ENCODE peak calls at places on chromosome 6, in seven cellular contexts. G, Y, O, R, H, J and C are unnamed samples.

GRCh38 chr6:107314644-107315043 is 144.7 kb downstream of the PDSS2 start:
- DNase-seq in G (no peak), Y (no peak), O (no peak), R (no peak), H (no peak), J (no peak), C (no peak)

GRCh38 chr6:106823732-106824351 is 150.7 kb downstream of the CD24 start:
- DNase-seq in G (no peak), Y (no peak), O (no peak), R (no peak), H (no peak), J (peak), C (no peak)

GRCh38 chr6:3844097-3844463 is 5.1 kb upstream of the FAM50B start:
- DNase-seq in G (no peak), Y (no peak), O (no peak), R (no peak), H (no peak), J (peak), C (no peak)

GRCh38 chr6:139852484-139853140 is 478.2 kb upstream of the CITED2 start:
- DNase-seq in G (peak), Y (no peak), O (no peak), R (no peak), H (no peak), J (peak), C (no peak)

GRCh38 chr6:134431306-134431919 is 113.5 kb upstream of the SGK1 start:
- DNase-seq in G (no peak), Y (no peak), O (no peak), R (no peak), H (no peak), J (peak), C (no peak)

GRCh38 chr6:160031442-160031841 is 62.6 kb downstream of the IGF2R start:
- DNase-seq in G (no peak), Y (no peak), O (no peak), R (no peak), H (no peak), J (peak), C (no peak)

GRCh38 chr6:32340242-32340641 is 31.5 kb downstream of the TSBP1 start:
- DNase-seq in G (no peak), Y (no peak), O (no peak), R (no peak), H (no peak), J (no peak), C (no peak)

GRCh38 chr6:135667694-135668455 is 170.3 kb upstream of the AHI1 start:
- DNase-seq in G (no peak), Y (peak), O (no peak), R (peak), H (no peak), J (peak), C (no peak)

GRCh38 chr6:123635144-123635543 is 1.6 kb downstream of the TRDN start:
- DNase-seq in G (no peak), Y (no peak), O (no peak), R (no peak), H (no peak), J (no peak), C (no peak)

GRCh38 chr6:25054469-25054868 is 118.7 kb upstream of the RIPOR2 start:
- DNase-seq in G (peak), Y (no peak), O (no peak), R (no peak), H (no peak), J (peak), C (no peak)

GRCh38 chr6:157410088-157410487 is 29.1 kb downstream of the ZDHHC14 start:
- DNase-seq in G (no peak), Y (no peak), O (no peak), R (no peak), H (no peak), J (no peak), C (no peak)

GRCh38 chr6:40299666-40300065 is 287.5 kb downstream of the LRFN2 start:
- DNase-seq in G (no peak), Y (no peak), O (no peak), R (no peak), H (no peak), J (no peak), C (no peak)

GRCh38 chr6:67736161-67736560 is 898.9 kb upstream of the ADGRB3 start:
- DNase-seq in G (no peak), Y (no peak), O (no peak), R (no peak), H (no peak), J (no peak), C (no peak)

GRCh38 chr6:36285187-36285612 is 15.3 kb downstream of the PNPLA1 start:
- DNase-seq in G (no peak), Y (peak), O (no peak), R (no peak), H (no peak), J (no peak), C (no peak)

GRCh38 chr6:3608159-3608558 is 143.4 kb downstream of the PXDC1 start:
- DNase-seq in G (no peak), Y (no peak), O (no peak), R (no peak), H (no peak), J (no peak), C (no peak)

GRCh38 chr6:78713564-78713963 is 153.8 kb upstream of the IRAK1BP1 start:
- DNase-seq in G (no peak), Y (no peak), O (no peak), R (no peak), H (no peak), J (no peak), C (no peak)

GRCh38 chr6:44258921-44259320 is 1.6 kb upstream of the SLC35B2 start:
- DNase-seq in G (no peak), Y (no peak), O (no peak), R (no peak), H (no peak), J (no peak), C (no peak)

GRCh38 chr6:56407883-56408282 is 160.5 kb upstream of the COL21A1 start:
- DNase-seq in G (no peak), Y (no peak), O (no peak), R (no peak), H (no peak), J (no peak), C (no peak)

GRCh38 chr6:143410859-143411270 is 39.6 kb downstream of the ADAT2 start:
- DNase-seq in G (no peak), Y (no peak), O (peak), R (no peak), H (no peak), J (peak), C (no peak)

GRCh38 chr6:109033655-109034054 is 61.0 kb downstream of the SESN1 start:
- DNase-seq in G (no peak), Y (no peak), O (no peak), R (no peak), H (no peak), J (no peak), C (no peak)

GRCh38 chr6:133070410-133071043 is 170.6 kb upstream of the EYA4 start:
- DNase-seq in G (no peak), Y (no peak), O (no peak), R (no peak), H (no peak), J (no peak), C (no peak)

GRCh38 chr6:16519265-16520242 is 241.7 kb downstream of the ATXN1 start:
- DNase-seq in G (no peak), Y (no peak), O (no peak), R (no peak), H (no peak), J (no peak), C (no peak)

GRCh38 chr6:168441434-168442391 is 729 bp downstream of the SMOC2 start:
- DNase-seq in G (no peak), Y (peak), O (no peak), R (no peak), H (no peak), J (no peak), C (no peak)

GRCh38 chr6:24408719-24409410 is 6.1 kb downstream of the MRS2 start:
- DNase-seq in G (no peak), Y (no peak), O (no peak), R (no peak), H (no peak), J (no peak), C (no peak)

GRCh38 chr6:40247516-40248115 is 313.4 kb upstream of the MOCS1 start:
- DNase-seq in G (no peak), Y (no peak), O (no peak), R (no peak), H (no peak), J (no peak), C (no peak)

GRCh38 chr6:24927985-24928735 is 7.6 kb downstream of the RIPOR2 start:
- DNase-seq in G (peak), Y (no peak), O (no peak), R (no peak), H (no peak), J (no peak), C (no peak)

GRCh38 chr6:82612475-82612874 is 248.9 kb downstream of the TPBG start:
- DNase-seq in G (no peak), Y (no peak), O (no peak), R (no peak), H (no peak), J (no peak), C (no peak)

GRCh38 chr6:40328988-40329545 is 258.1 kb downstream of the LRFN2 start:
- DNase-seq in G (no peak), Y (no peak), O (no peak), R (no peak), H (no peak), J (no peak), C (no peak)

GRCh38 chr6:142167071-142167470 is 20.0 kb downstream of the VTA1 start:
- DNase-seq in G (no peak), Y (no peak), O (no peak), R (no peak), H (no peak), J (no peak), C (no peak)

GRCh38 chr6:39059496-39060310 is 11.1 kb downstream of the GLP1R start:
- DNase-seq in G (no peak), Y (no peak), O (no peak), R (no peak), H (no peak), J (no peak), C (no peak)

GRCh38 chr6:38391206-38391908 is 248.4 kb downstream of the BTBD9 start:
- DNase-seq in G (no peak), Y (no peak), O (peak), R (no peak), H (no peak), J (peak), C (no peak)

DNA sequence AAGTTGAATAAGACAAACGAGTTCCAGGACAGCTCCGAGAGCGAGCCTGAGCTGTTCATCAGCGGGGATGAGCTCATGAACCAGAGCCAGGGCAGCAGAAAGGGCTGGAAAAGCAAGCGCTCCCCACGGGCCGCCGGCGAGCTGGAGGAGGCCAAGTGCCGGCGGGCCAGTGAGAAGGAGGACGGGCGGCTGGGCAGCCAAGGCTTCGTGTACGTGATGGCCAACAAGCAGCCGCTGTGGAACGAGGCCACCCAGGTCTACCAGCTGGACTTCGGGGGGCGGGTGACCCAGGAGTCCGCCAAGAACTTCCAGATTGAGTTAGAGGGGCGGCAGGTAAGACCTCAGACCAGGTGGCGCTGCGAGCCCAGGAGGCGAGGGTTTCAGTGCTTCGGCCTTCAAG is 56.0 kb upstream of the TMEM181 start:
- DNase-seq in G (no peak), Y (no peak), O (no peak), R (no peak), H (no peak), J (no peak), C (no peak)
- TF ChIP-seq CTCF in G (no peak), Y (no peak), O (no peak), R (no peak), H (no peak), J (no peak), C (no peak)

GRCh38 chr6:84350397-84350796 is 123.0 kb upstream of the CEP162 start:
- DNase-seq in G (no peak), Y (no peak), O (no peak), R (no peak), H (no peak), J (no peak), C (no peak)

GRCh38 chr6:84348801-84349200 is 121.4 kb upstream of the CEP162 start:
- DNase-seq in G (no peak), Y (no peak), O (no peak), R (no peak), H (no peak), J (peak), C (no peak)

GRCh38 chr6:84349542-84349941 is 122.1 kb upstream of the CEP162 start:
- DNase-seq in G (no peak), Y (no peak), O (no peak), R (no peak), H (no peak), J (no peak), C (no peak)

GRCh38 chr6:84344005-84344404 is 116.6 kb upstream of the CEP162 start:
- DNase-seq in G (no peak), Y (no peak), O (no peak), R (no peak), H (no peak), J (no peak), C (no peak)

GRCh38 chr6:84346372-84346771 is 118.9 kb upstream of the CEP162 start:
- DNase-seq in G (no peak), Y (no peak), O (no peak), R (no peak), H (no peak), J (peak), C (no peak)
- TF ChIP-seq CTCF in G (peak), Y (no peak), O (no peak), R (no peak), H (no peak), J (peak), C (no peak)

GRCh38 chr6:146444195-146444594 is 99.4 kb upstream of the RAB32 start:
- DNase-seq in G (no peak), Y (no peak), O (no peak), R (no peak), H (no peak), J (no peak), C (no peak)
- TF ChIP-seq CTCF in G (no peak), Y (no peak), O (no peak), R (no peak), H (no peak), J (no peak), C (no peak)

GRCh38 chr6:113627480-113627879 is 229.7 kb upstream of the MARCKS start:
- DNase-seq in G (no peak), Y (no peak), O (no peak), R (no peak), H (no peak), J (no peak), C (no peak)

GRCh38 chr6:113625850-113626249 is 231.3 kb upstream of the MARCKS start:
- DNase-seq in G (no peak), Y (no peak), O (no peak), R (no peak), H (no peak), J (no peak), C (no peak)

GRCh38 chr6:113629940-113630339 is 227.2 kb upstream of the MARCKS start:
- DNase-seq in G (no peak), Y (no peak), O (no peak), R (no peak), H (no peak), J (no peak), C (no peak)

GRCh38 chr6:113623124-113623523 is 234.0 kb upstream of the MARCKS start:
- DNase-seq in G (no peak), Y (no peak), O (no peak), R (no peak), H (no peak), J (no peak), C (no peak)

DNA sequence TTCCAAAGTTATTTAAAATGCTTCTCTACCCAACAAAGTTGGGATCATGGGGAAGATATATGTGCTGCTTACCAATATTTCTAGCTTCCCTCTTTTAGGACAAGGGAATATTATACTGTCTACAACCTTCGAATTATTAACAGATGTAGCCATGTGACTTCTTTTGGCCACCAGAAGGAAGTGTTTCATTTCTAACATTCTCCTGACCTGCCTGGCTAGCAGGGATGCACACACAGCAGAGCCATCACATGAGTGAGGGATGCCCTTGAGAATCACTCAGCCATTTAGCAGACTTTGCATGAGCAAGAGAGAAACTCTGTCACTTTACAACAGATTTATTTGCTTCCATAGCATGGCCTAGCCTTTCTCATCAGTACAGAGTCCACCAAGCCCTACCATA is 230.7 kb upstream of the MARCKS start:
- DNase-seq in G (no peak), Y (no peak), O (no peak), R (no peak), H (no peak), J (no peak), C (no peak)
- TF ChIP-seq CTCF in G (no peak), Y (no peak), O (no peak), R (no peak), H (no peak), J (no peak), C (no peak)